ENCODE peak calls at places on chromosomes 7 and 10, in five cellular contexts. C is psoas muscle; U is T-helper 2 cell; L is LoVo; B is stimulated activated naive CD4-positive, alpha-beta T cell. Y is an unnamed sample.

GRCh38 chr10:49287689-49288340 is 11.2 kb upstream of the C10orf71 start:
- DNase-seq in B (no peak), C (peak), L (no peak), U (no peak), Y (peak)

GRCh38 chr10:125859128-125859817 is 21.8 kb downstream of the DHX32 start:
- DNase-seq in U (no peak), L (no peak), B (no peak), C (no peak), Y (no peak)

GRCh38 chr7:156153590-156153989 is 341.3 kb upstream of the SHH start:
- DNase-seq in L (no peak), C (no peak), B (no peak), U (no peak), Y (no peak)

GRCh38 chr10:90417466-90418210 is 440.2 kb downstream of the HTR7 start:
- DNase-seq in C (no peak), L (no peak), B (no peak), U (no peak), Y (no peak)

GRCh38 chr10:127937915-127938440 is 31.1 kb downstream of the PTPRE start:
- DNase-seq in B (no peak), C (no peak), U (no peak), L (no peak), Y (no peak)

GRCh38 chr7:110943686-110944350 is 147.1 kb upstream of the LRRN3 start:
- DNase-seq in U (no peak), L (no peak), C (no peak), B (no peak), Y (no peak)

GRCh38 chr10:121624778-121625330 is 26.6 kb upstream of the FGFR2 start:
- DNase-seq in U (no peak), C (no peak), L (no peak), B (no peak), Y (no peak)

GRCh38 chr7:19117870-19118608 is 603 bp upstream of the TWIST1 start:
- DNase-seq in B (no peak), C (no peak), U (no peak), L (no peak), Y (no peak)

GRCh38 chr10:4509405-4509804 is 316.6 kb upstream of the AKR1E2 start:
- DNase-seq in C (no peak), B (no peak), U (no peak), L (no peak), Y (peak)

GRCh38 chr10:48249763-48250351 is 24.6 kb downstream of the FRMPD2 start:
- DNase-seq in C (no peak), L (no peak), B (no peak), U (no peak), Y (no peak)

GRCh38 chr7:29091722-29092121 is 54.6 kb downstream of the CPVL start:
- DNase-seq in L (peak), U (no peak), C (no peak), B (no peak), Y (no peak)

GRCh38 chr10:5522913-5523560 is 1.7 kb upstream of the CALML3 start:
- DNase-seq in C (peak), U (no peak), L (no peak), B (no peak), Y (no peak)

GRCh38 chr7:22842383-22842903 is 19.8 kb upstream of the TOMM7 start:
- DNase-seq in U (no peak), C (no peak), L (no peak), B (no peak), Y (no peak)

GRCh38 chr7:152130658-152131590 is 105.5 kb downstream of the GALNT11 start:
- DNase-seq in B (no peak), C (no peak), L (no peak), U (no peak), Y (no peak)

GRCh38 chr7:7764515-7765138 is 46.2 kb upstream of the RPA3 start:
- DNase-seq in U (no peak), L (no peak), C (no peak), B (peak), Y (no peak)

GRCh38 chr10:104435822-104436221 is 82.2 kb downstream of the CFAP58 start:
- DNase-seq in L (no peak), U (no peak), C (no peak), B (no peak), Y (no peak)

GRCh38 chr10:107163904-107164861 is at the start of gene SORCS1:
- DNase-seq in L (no peak), U (no peak), C (no peak), B (no peak), Y (no peak)

GRCh38 chr10:124064158-124064603 is 29.2 kb downstream of the CHST15 start:
- DNase-seq in B (no peak), C (no peak), U (no peak), L (no peak), Y (no peak)

GRCh38 chr10:114087655-114088054 is 44.0 kb downstream of the ADRB1 start:
- DNase-seq in C (no peak), U (no peak), B (no peak), L (no peak), Y (no peak)

GRCh38 chr10:43234471-43235041 is 32.3 kb downstream of the RASGEF1A start:
- DNase-seq in U (no peak), L (no peak), B (no peak), C (peak), Y (peak)

GRCh38 chr7:17781491-17782215 is 158.6 kb downstream of the SNX13 start:
- DNase-seq in U (no peak), C (no peak), L (peak), B (no peak), Y (no peak)

GRCh38 chr7:97470726-97471125 is 261.2 kb upstream of the TAC1 start:
- DNase-seq in U (no peak), B (no peak), C (no peak), L (no peak), Y (no peak)

GRCh38 chr10:15763001-15763400 is 43.3 kb upstream of the ITGA8 start:
- DNase-seq in B (no peak), L (no peak), C (no peak), U (no peak), Y (no peak)

GRCh38 chr10:94344522-94345122 is 18.1 kb downstream of the NOC3L start:
- DNase-seq in B (no peak), U (no peak), L (no peak), C (no peak), Y (no peak)

GRCh38 chr7:141748401-141748800 is 10.2 kb downstream of the SSBP1 start:
- DNase-seq in L (no peak), C (no peak), B (no peak), U (no peak), Y (no peak)

GRCh38 chr10:70391654-70392053 is 9.2 kb upstream of the LRRC20 start:
- DNase-seq in L (no peak), C (no peak), B (no peak), U (no peak), Y (no peak)

GRCh38 chr7:7221602-7222038 is 39.3 kb downstream of the C1GALT1 start:
- DNase-seq in U (no peak), L (peak), B (no peak), C (no peak), Y (no peak)

GRCh38 chr7:84194484-84195260 is at the start of gene SEMA3A:
- DNase-seq in C (no peak), U (no peak), B (peak), L (peak), Y (peak)

GRCh38 chr7:33243319-33243881 is 114.0 kb downstream of the BBS9 start:
- DNase-seq in U (no peak), B (no peak), L (peak), C (no peak), Y (no peak)

GRCh38 chr10:31760674-31761081 is 168.0 kb downstream of the ARHGAP12 start:
- DNase-seq in L (no peak), B (no peak), C (no peak), U (no peak), Y (no peak)

GRCh38 chr7:129271500-129272355 is 46.9 kb downstream of the AHCYL2 start:
- DNase-seq in C (no peak), L (peak), U (peak), B (peak), Y (no peak)

GRCh38 chr7:3068568-3068967 is 24.9 kb upstream of the CARD11 start:
- DNase-seq in B (no peak), L (no peak), U (no peak), C (no peak), Y (no peak)

GRCh38 chr7:35035511-35035921 is 1.8 kb downstream of the DPY19L1 start:
- DNase-seq in C (no peak), B (peak), U (no peak), L (peak), Y (no peak)

GRCh38 chr10:106682175-106682574 is 482.3 kb downstream of the SORCS1 start:
- DNase-seq in U (no peak), B (no peak), C (no peak), L (no peak), Y (no peak)